ENCODE peak calls at places on chromosomes 5 and 9, in five cellular contexts. P is left lung; R is BE2C; B is CD8-positive, alpha-beta T cell; A is osteoblast. D is an unnamed sample.

GRCh38 chr5:9644630-9645029 is 14.5 kb upstream of the TAS2R1 start:
- DNase-seq in P (no peak), R (no peak), B (no peak), A (no peak), D (no peak)

GRCh38 chr9:69283003-69283402 is 42.0 kb upstream of the ENTREP1 start:
- DNase-seq in P (no peak), R (no peak), B (no peak), A (no peak), D (no peak)

GRCh38 chr9:137110147-137110910 is 4.2 kb downstream of the DPP7 start:
- DNase-seq in P (peak; percentile 75), R (no peak), B (no peak), A (peak; percentile 79), D (no peak)

GRCh38 chr5:122183098-122183794 is 53.9 kb downstream of the ZNF474 start:
- DNase-seq in P (peak; percentile 62), R (no peak), B (no peak), A (peak; percentile 52), D (peak; percentile 56)

GRCh38 chr5:135219868-135220267 is 179.2 kb downstream of the MACROH2A1 start:
- DNase-seq in P (no peak), R (no peak), B (no peak), A (no peak), D (no peak)

GRCh38 chr9:89939893-89940292 is 335.1 kb downstream of the GADD45G start:
- DNase-seq in P (no peak), R (no peak), B (no peak), A (no peak), D (no peak)

GRCh38 chr9:76580832-76581231 is 121.8 kb downstream of the GCNT1 start:
- DNase-seq in P (no peak), R (no peak), B (no peak), A (no peak), D (no peak)

GRCh38 chr5:140642718-140643117 is 3.5 kb downstream of the TMCO6 start:
- DNase-seq in P (no peak), R (no peak), B (no peak), A (no peak), D (no peak)

GRCh38 chr5:38905516-38905915 is 59.7 kb downstream of the OSMR start:
- DNase-seq in P (no peak), R (no peak), B (no peak), A (peak; percentile 41), D (no peak)

GRCh38 chr5:59276886-59277514 is 616.5 kb downstream of the PDE4D start:
- DNase-seq in P (no peak), R (no peak), B (no peak), A (no peak), D (no peak)

GRCh38 chr5:56900858-56901578 is 8.4 kb upstream of the SETD9 start:
- DNase-seq in P (no peak), R (peak; percentile 23), B (peak; percentile 38), A (peak; percentile 6), D (no peak)

GRCh38 chr5:108728566-108729305 is 19.0 kb upstream of the FER start:
- DNase-seq in P (no peak), R (no peak), B (peak; percentile 46), A (peak; percentile 52), D (peak; percentile 21)

GRCh38 chr9:121770415-121771273 is 119.2 kb downstream of the DAB2IP start:
- DNase-seq in P (peak; percentile 42), R (no peak), B (no peak), A (peak; percentile 99), D (no peak)

GRCh38 chr5:78701795-78702406 is 53.3 kb upstream of the LHFPL2 start:
- DNase-seq in P (no peak), R (no peak), B (no peak), A (no peak), D (no peak)

GRCh38 chr5:141753971-141754713 is 72.1 kb upstream of the ARAP3 start:
- DNase-seq in P (no peak), R (no peak), B (no peak), A (peak; percentile 76), D (no peak)

GRCh38 chr5:9781275-9781674 is 151.1 kb upstream of the TAS2R1 start:
- DNase-seq in P (no peak), R (no peak), B (no peak), A (no peak), D (no peak)

GRCh38 chr9:109421034-109421700 is 76.9 kb downstream of the PTPN3 start:
- DNase-seq in P (no peak), R (no peak), B (no peak), A (no peak), D (no peak)
- H3K4me1 ChIP-seq in P (no peaks in the 10 kb centered on the region), R (no peaks in the 10 kb centered on the region), B (no peaks in the 10 kb centered on the region), A (no peaks in the 10 kb centered on the region), D (no peaks in the 10 kb centered on the region)

DNA sequence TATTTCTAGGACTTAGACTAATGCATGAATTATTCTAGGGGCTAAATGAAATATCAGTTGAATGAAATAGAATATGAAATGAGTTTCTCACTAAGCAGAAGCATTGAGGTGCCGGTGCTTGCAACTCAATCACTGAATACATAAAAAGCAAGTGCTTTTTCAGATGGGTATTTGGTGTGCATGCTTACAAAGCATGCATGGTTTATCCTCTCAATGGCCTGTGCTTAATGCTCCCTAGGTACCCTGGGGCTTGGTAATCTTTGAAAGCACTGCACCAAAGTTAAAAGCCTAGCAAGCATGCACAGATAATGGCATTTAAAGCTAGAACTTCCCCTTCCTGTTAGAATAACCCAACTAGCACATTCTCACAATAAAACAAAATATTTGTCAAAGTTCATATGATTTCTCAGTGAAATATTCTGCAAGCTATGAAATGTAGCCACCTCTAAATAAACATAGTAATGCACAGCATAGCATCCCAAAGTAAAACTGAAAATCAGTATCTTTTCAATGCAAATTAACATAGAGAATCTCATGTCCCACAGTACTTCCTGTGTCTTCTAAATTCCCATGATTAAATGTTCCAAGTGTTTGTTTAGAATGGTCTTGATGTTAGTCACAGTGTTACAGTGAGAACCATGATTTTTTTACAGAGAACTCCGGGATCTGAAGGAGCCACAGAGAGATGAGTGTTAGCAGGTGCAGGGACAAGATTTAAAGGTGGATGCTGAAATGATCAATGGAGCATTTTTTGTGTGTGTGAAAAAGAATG is 143.4 kb upstream of the CDH6 start:
- DNase-seq in P (no peak), R (no peak), B (no peak), A (no peak), D (no peak)
- H3K4me3 ChIP-seq in P (no peak overlapping the region), R (no peak overlapping the region), B (no peak overlapping the region), A (no peak overlapping the region), D (no peak overlapping the region)

GRCh38 chr9:110048976-110049698 is 158.8 kb downstream of the C9orf152 start:
- DNase-seq in P (peak; percentile 83), R (peak; percentile 11), B (no peak), A (peak; percentile 79), D (no peak)
- H3K36me3 ChIP-seq in P (no peaks in the 10 kb centered on the region), R (no peaks in the 10 kb centered on the region), B (no peaks in the 10 kb centered on the region), A (no peaks in the 10 kb centered on the region), D (no peaks in the 10 kb centered on the region)

GRCh38 chr9:71746753-71747115 is 21.6 kb downstream of the CEMIP2 start:
- DNase-seq in P (no peak), R (no peak), B (no peak), A (no peak), D (no peak)
- H3K4me1 ChIP-seq in P (peaks cover 84% of the 10 kb centered on the region), R (no peaks in the 10 kb centered on the region), B (no peaks in the 10 kb centered on the region), A (peaks cover 39% of the 10 kb centered on the region), D (no peaks in the 10 kb centered on the region)

GRCh38 chr5:175717837-175718236 is 60.0 kb downstream of the HRH2 start:
- DNase-seq in P (no peak), R (no peak), B (no peak), A (no peak), D (no peak)
- H3K4me3 ChIP-seq in P (no peak overlapping the region), R (no peak overlapping the region), B (no peak overlapping the region), A (no peak overlapping the region), D (no peak overlapping the region)

GRCh38 chr5:132763369-132764036 is 13.5 kb downstream of the SEPTIN8 start:
- DNase-seq in P (no peak), R (no peak), B (no peak), A (peak; percentile 34), D (no peak)
- H3K36me3 ChIP-seq in P (no peaks in the 10 kb centered on the region), R (peaks cover 22% of the 10 kb centered on the region), B (no peaks in the 10 kb centered on the region), A (peaks cover 35% of the 10 kb centered on the region), D (no peaks in the 10 kb centered on the region)

GRCh38 chr9:114181583-114182409 is 26.5 kb downstream of the COL27A1 start:
- DNase-seq in P (no peak), R (no peak), B (no peak), A (no peak), D (no peak)

GRCh38 chr9:114179516-114179915 is 24.2 kb downstream of the COL27A1 start:
- DNase-seq in P (no peak), R (no peak), B (no peak), A (no peak), D (no peak)

GRCh38 chr9:114183006-114183405 is 27.7 kb downstream of the COL27A1 start:
- DNase-seq in P (no peak), R (no peak), B (no peak), A (no peak), D (no peak)

GRCh38 chr9:114178756-114179450 is 23.6 kb downstream of the COL27A1 start:
- DNase-seq in P (no peak), R (peak; percentile 51), B (no peak), A (no peak), D (peak; percentile 34)

GRCh38 chr9:114180701-114181582 is 25.6 kb downstream of the COL27A1 start:
- DNase-seq in P (no peak), R (no peak), B (no peak), A (no peak), D (no peak)
- H3K4me1 ChIP-seq in P (peaks cover 12% of the 10 kb centered on the region), R (peaks cover 20% of the 10 kb centered on the region), B (no peaks in the 10 kb centered on the region), A (peaks cover 24% of the 10 kb centered on the region), D (no peaks in the 10 kb centered on the region)

GRCh38 chr5:132495063-132495671 is 4.6 kb upstream of the IRF1 start:
- DNase-seq in P (peak; percentile 51), R (no peak), B (no peak), A (no peak), D (peak; percentile 49)
- H3K4me3 ChIP-seq in P (peak overlapping the region; percentile 65), R (peak overlapping the region; percentile 76), B (peak overlapping the region; percentile 67), A (peak overlapping the region; percentile 83), D (peak overlapping the region; percentile 69)

DNA sequence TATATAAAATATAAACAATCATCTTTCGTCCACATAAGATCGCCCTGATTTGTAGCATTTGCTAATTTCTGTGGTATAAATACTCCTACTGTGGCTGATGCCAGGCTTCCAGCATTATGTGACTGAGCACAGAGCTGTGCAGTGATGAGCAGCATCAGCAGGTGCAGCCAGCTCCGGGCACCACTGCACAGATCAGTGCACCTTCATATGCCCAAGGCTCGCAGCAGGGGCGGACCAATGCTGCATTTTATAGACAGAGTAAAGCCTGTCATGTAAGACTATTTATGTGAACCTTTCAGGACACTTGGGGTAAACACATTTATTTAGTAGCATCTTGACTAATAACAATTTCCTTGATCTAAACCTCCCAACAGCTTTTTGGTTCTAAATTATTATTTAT is 53.1 kb downstream of the LMNB1 start:
- DNase-seq in P (no peak), R (no peak), B (no peak), A (no peak), D (no peak)
- H3K36me3 ChIP-seq in P (no peaks in the 10 kb centered on the region), R (peaks cover 96% of the 10 kb centered on the region), B (peaks cover 22% of the 10 kb centered on the region), A (peaks cover 32% of the 10 kb centered on the region), D (no peaks in the 10 kb centered on the region)